ENCODE peak calls at places on chromosomes 11 and 22, in four cellular contexts. I is endothelial cell, E is brain microvascular endothelial cell, Q is AG09309. N is an unnamed sample.

GRCh38 chr22:33539902-33540751 is 380.1 kb downstream of the LARGE1 start:
- DNase-seq in E (peak), I (no peak), Q (no peak), N (no peak)

GRCh38 chr11:85844439-85845051 is 10.6 kb upstream of the CCDC83 start:
- DNase-seq in I (no peak), Q (no peak), E (peak), N (no peak)

GRCh38 chr22:20228055-20228938 is 39.8 kb downstream of the RTN4R start:
- DNase-seq in I (no peak), Q (no peak), E (no peak), N (no peak)

GRCh38 chr11:74278721-74279148 is 32.7 kb downstream of the P4HA3 start:
- DNase-seq in I (no peak), E (peak), Q (peak), N (peak)

GRCh38 chr11:48002565-48002964 is 22.2 kb downstream of the PTPRJ start:
- DNase-seq in I (no peak), Q (no peak), E (no peak), N (no peak)

GRCh38 chr22:39114157-39114511 is 17.1 kb downstream of the APOBEC3H start:
- DNase-seq in Q (no peak), I (no peak), E (no peak), N (no peak)

GRCh38 chr22:37623075-37624016 is 14.7 kb downstream of the GGA1 start:
- DNase-seq in E (no peak), I (peak), Q (no peak), N (no peak)

GRCh38 chr11:2825261-2825885 is 60.2 kb downstream of the CDKN1C start:
- DNase-seq in I (no peak), E (no peak), Q (peak), N (peak)

GRCh38 chr22:43376765-43377485 is 33.8 kb upstream of the SCUBE1 start:
- DNase-seq in I (no peak), E (peak), Q (no peak), N (no peak)

GRCh38 chr11:130904380-130904779 is 11.9 kb downstream of the SNX19 start:
- DNase-seq in I (no peak), E (no peak), Q (no peak), N (no peak)

GRCh38 chr22:49547751-49548239 is 279.9 kb downstream of the BRD1 start:
- DNase-seq in E (no peak), Q (no peak), I (no peak), N (no peak)

GRCh38 chr11:76663912-76664440 is 6.6 kb downstream of the LRRC32 start:
- DNase-seq in E (no peak), I (no peak), Q (no peak), N (no peak)

DNA sequence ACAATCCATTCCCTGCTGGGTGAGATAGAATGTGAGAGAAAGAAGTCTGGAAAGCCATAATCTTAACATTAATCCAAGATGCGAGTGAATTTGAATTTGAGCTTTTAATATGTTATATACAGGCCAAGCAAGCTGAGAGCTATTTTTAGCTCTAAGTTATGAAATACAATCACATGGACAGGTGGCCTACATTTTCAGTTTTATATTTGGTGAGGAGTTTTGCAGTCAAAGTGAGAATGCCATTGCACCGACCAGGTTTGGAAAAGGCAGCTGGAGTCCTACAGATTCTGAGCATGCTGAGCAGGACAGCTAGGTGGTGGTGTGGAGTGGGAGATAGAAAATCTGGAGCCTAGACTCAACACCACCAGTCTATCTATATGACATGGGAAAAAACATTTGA is 12.0 kb downstream of the OR5B21 start:
- DNase-seq in I (no peak), Q (no peak), E (no peak), N (no peak)
- TF ChIP-seq CTCF in I (no peak), Q (no peak), E (no peak), N (no peak)

GRCh38 chr11:79100093-79100704 is 340.6 kb downstream of the TENM4 start:
- DNase-seq in E (peak), Q (no peak), I (peak), N (no peak)
- TF ChIP-seq CTCF in E (peak), Q (peak), I (peak), N (peak)

GRCh38 chr22:27438271-27438980 is 363.1 kb downstream of the MN1 start:
- DNase-seq in Q (no peak), E (no peak), I (no peak), N (no peak)
- TF ChIP-seq CTCF in Q (no peak), E (peak), I (no peak), N (no peak)

DNA sequence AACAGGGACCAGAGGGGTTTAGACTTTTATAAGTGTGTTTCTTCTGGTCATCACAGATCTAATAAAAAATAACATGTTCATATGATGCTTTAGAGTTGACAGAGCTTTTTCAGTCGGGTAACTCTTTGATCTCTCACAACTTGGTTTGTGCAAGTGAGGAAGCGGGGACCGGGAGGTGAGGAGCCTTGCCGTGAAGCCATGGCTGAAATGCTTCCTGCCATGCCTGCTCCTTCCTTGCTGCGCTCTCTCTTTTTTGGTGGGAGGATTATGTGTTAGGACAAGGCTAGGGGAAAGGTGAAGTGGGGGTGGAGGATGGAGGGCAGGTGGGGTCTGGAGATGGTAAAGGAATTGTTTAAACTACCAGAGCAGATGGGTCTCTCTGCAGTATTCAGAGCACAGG is 23.8 kb downstream of the TEAD1 start:
- DNase-seq in E (no peak), Q (no peak), I (no peak), N (no peak)
- TF ChIP-seq CTCF in E (no peak), Q (no peak), I (no peak), N (no peak)

N was measured in AG04449.